ENCODE peak calls at places on chromosome 19, in eight cellular contexts. F is AG09309, Y is cardiac fibroblast, V is neural progenitor cell, G is adrenal gland, K is heart right ventricle, N is HepG2, H is endodermal cell. P is an unnamed sample.

GRCh38 chr19:42505066-42505465 is 23.2 kb downstream of the CEACAM1 start:
- DNase-seq in F (no peak), Y (no peak), V (no peak), G (no peak), K (no peak), N (no peak), H (no peak), P (no peak)

GRCh38 chr19:33519416-33519815 is 2.2 kb downstream of the PEPD start:
- DNase-seq in F (no peak), Y (no peak), V (no peak), G (no peak), K (no peak), N (no peak), H (no peak), P (no peak)

GRCh38 chr19:33387351-33388230 is 14.1 kb downstream of the CEBPG start:
- DNase-seq in F (no peak), Y (no peak), V (no peak), G (no peak), K (no peak), N (no peak), H (no peak), P (no peak)

GRCh38 chr19:38977445-38978314 is 2.1 kb upstream of the FBXO17 start:
- DNase-seq in F (no peak), Y (peak), V (no peak), G (no peak), K (no peak), N (no peak), H (no peak), P (no peak)

GRCh38 chr19:15297416-15298224 is 34.7 kb downstream of the BRD4 start:
- DNase-seq in F (peak), Y (peak), V (no peak), G (no peak), K (no peak), N (peak), H (no peak), P (no peak)

GRCh38 chr19:33278403-33279269 is 23.7 kb downstream of the CEBPA start:
- DNase-seq in F (no peak), Y (no peak), V (no peak), G (no peak), K (no peak), N (peak), H (no peak), P (no peak)

GRCh38 chr19:47798904-47799266 is 5.5 kb downstream of the TPRX1 start:
- DNase-seq in F (no peak), Y (no peak), V (no peak), G (no peak), K (no peak), N (no peak), H (no peak), P (no peak)

GRCh38 chr19:7983995-7984837 is 21.2 kb downstream of the ELAVL1 start:
- DNase-seq in F (no peak), Y (no peak), V (no peak), G (no peak), K (no peak), N (no peak), H (no peak), P (no peak)

GRCh38 chr19:4399871-4400768 is at the start of gene SH3GL1:
- DNase-seq in F (peak), Y (peak), V (peak), G (peak), K (peak), N (peak), H (peak), P (peak)

GRCh38 chr19:5936308-5936980 is 22.4 kb downstream of the CAPS start:
- DNase-seq in F (no peak), Y (no peak), V (no peak), G (no peak), K (no peak), N (no peak), H (no peak), P (no peak)

GRCh38 chr19:4916292-4917082 is 7.2 kb downstream of the UHRF1 start:
- DNase-seq in F (no peak), Y (no peak), V (no peak), G (no peak), K (no peak), N (no peak), H (no peak), P (no peak)

GRCh38 chr19:7687177-7687576 is 6.5 kb downstream of the TRAPPC5 start:
- DNase-seq in F (no peak), Y (no peak), V (no peak), G (no peak), K (no peak), N (no peak), H (no peak), P (no peak)

GRCh38 chr19:46660008-46660517 is 919 bp downstream of the DACT3 start:
- DNase-seq in F (no peak), Y (peak), V (peak), G (no peak), K (peak), N (no peak), H (peak), P (no peak)

GRCh38 chr19:35254341-35255297 is 5.8 kb downstream of the LSR start:
- DNase-seq in F (no peak), Y (no peak), V (no peak), G (no peak), K (no peak), N (no peak), H (no peak), P (no peak)

GRCh38 chr19:18468517-18468916 is 30.6 kb upstream of the ISYNA1 start:
- DNase-seq in F (no peak), Y (no peak), V (no peak), G (no peak), K (no peak), N (no peak), H (no peak), P (no peak)

GRCh38 chr19:6480843-6481415 is 658 bp downstream of the DENND1C start:
- DNase-seq in F (no peak), Y (no peak), V (no peak), G (no peak), K (no peak), N (no peak), H (no peak), P (no peak)

GRCh38 chr19:39082745-39083598 is 1.2 kb upstream of the ACP7 start:
- DNase-seq in F (no peak), Y (no peak), V (no peak), G (no peak), K (no peak), N (no peak), H (no peak), P (peak)

GRCh38 chr19:49256691-49257090 is 68.3 kb downstream of the SLC6A16 start:
- DNase-seq in F (no peak), Y (no peak), V (no peak), G (no peak), K (no peak), N (no peak), H (no peak), P (no peak)

GRCh38 chr19:47247308-47247990 is 8.9 kb upstream of the CCDC9 start:
- DNase-seq in F (no peak), Y (peak), V (peak), G (peak), K (peak), N (peak), H (peak), P (peak)

GRCh38 chr19:58182989-58183821 is at the start of gene ZNF274:
- DNase-seq in F (peak), Y (peak), V (peak), G (peak), K (peak), N (peak), H (peak), P (peak)

GRCh38 chr19:50512999-50513745 is 541 bp downstream of the ASPDH start:
- DNase-seq in F (no peak), Y (no peak), V (no peak), G (no peak), K (no peak), N (no peak), H (peak), P (no peak)

GRCh38 chr19:58558066-58558622 is at the start of gene UBE2M:
- DNase-seq in F (no peak), Y (no peak), V (no peak), G (peak), K (peak), N (no peak), H (peak), P (no peak)

GRCh38 chr19:11227201-11227886 is 12.1 kb upstream of the ANGPTL8 start:
- DNase-seq in F (no peak), Y (no peak), V (peak), G (no peak), K (no peak), N (peak), H (peak), P (no peak)

GRCh38 chr19:15144046-15144646 is 36.9 kb downstream of the SYDE1 start:
- DNase-seq in F (no peak), Y (no peak), V (no peak), G (no peak), K (no peak), N (no peak), H (peak), P (no peak)

DNA sequence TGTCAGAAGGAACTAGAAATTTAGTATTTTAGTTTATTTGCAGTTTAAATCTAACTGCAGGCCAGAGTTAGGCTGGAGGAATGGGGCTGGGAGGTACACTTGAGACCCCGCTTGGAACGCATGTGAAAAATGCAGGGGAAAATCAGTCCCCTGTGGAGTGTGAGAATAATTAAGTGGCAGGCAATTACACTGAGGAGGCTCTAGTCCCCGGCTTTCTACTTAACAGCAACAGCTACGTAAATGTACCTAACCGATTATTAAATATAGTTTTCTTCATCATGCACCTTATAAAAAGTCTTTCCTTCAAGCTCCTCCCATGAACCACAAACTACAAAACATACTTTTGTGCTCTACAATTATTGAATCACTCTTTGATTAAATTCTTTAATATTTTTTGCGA is 808 bp downstream of the ZNF708 start:
- DNase-seq in F (no peak), Y (no peak), V (peak), G (no peak), K (no peak), N (peak), H (peak), P (no peak)
- TF ChIP-seq CTCF in F (no peak), Y (no peak), V (no peak), G (no peak), K (no peak), N (no peak), H (no peak), P (no peak)

GRCh38 chr19:17079710-17080440 is 4.3 kb downstream of the MYO9B start:
- DNase-seq in F (peak), Y (peak), V (peak), G (peak), K (peak), N (peak), H (no peak), P (no peak)
- TF ChIP-seq CTCF in F (peak), Y (peak), V (no peak), G (peak), K (peak), N (peak), H (no peak), P (no peak)

DNA sequence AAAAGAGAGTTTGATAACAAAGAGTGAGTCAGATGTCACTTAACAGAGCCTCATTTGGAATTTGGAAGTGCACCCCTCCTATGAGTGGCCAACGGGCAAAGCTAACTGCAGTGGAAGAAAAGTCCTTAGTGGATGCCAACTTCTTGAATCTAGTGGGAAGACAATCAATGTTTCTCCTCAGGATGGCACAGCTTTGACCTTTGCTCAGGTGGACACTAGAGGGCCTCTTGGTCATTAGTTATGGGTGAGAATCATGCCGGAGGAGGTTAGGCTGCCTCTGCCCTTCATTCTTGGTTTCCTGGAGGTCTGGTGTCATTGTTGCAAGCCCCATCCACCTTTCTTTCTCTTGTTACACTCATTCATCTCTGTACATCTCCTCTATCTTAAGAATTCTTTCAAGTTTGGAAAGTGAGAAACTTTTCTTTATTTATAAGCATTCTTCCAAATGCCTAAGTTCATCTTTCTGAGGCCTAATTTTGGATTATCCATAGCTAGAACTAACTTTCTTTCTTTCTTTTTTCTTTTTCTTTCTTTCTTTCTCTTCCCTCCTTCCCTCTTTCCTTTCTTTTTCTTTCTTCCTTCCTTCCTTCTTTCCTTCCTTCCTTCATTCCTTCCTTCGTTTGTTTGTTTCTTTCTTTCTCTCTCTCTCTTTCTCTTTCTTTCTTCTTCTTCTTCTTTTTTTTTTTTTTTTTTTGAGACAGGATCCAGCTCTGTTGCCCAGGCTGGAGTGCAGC is 327.2 kb upstream of the TSHZ3 start:
- DNase-seq in F (no peak), Y (peak), V (peak), G (peak), K (no peak), N (no peak), H (peak), P (peak)
- TF ChIP-seq CTCF in F (no peak), Y (no peak), V (peak), G (peak), K (peak), N (peak), H (peak), P (peak)

DNA sequence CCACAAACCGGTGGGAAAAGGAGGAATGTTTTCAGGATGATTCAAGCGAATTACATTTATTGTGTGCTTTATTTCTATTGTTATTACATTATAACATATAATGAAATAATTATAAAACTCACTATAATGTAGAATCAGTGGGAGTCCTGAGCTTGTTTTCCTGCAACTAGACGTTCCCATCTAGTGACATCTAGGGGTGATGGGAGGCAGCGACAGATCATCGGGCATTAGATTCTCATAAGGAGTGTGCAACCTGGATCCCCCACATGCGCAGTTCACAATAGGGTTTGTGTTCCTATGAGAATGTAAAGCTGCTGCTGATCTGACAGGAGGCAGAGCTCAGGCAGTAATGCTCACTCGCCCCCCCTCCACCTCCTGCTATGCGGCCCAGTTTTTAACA is 54.5 kb downstream of the SPTBN4 start:
- DNase-seq in F (peak), Y (peak), V (no peak), G (no peak), K (no peak), N (peak), H (no peak), P (no peak)
- TF ChIP-seq CTCF in F (peak), Y (peak), V (peak), G (no peak), K (peak), N (peak), H (peak), P (no peak)

DNA sequence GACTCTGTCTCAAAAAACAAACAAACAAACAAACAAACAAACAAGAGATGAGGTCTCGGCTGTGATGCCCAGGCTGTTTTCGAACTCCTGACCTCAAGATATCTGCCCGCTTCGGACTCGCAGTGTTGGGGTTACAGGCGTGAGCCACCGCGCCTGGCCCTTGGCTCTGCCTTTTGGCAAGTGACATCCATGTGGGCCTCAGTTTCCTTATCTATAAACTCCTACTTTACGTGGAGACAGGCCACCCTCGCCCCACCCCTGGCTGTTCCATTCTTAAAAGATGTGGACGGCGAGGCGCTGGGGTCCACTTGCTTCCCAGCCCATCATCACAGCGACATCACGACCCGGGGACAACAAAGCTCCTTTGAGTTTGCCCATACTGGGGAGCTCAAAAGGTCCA is 1.7 kb downstream of the TSSK6 start:
- DNase-seq in F (no peak), Y (no peak), V (no peak), G (no peak), K (no peak), N (no peak), H (no peak), P (no peak)
- TF ChIP-seq CTCF in F (no peak), Y (no peak), V (no peak), G (no peak), K (no peak), N (no peak), H (no peak), P (no peak)

GRCh38 chr19:54430306-54431254 is 15.3 kb downstream of the TTYH1 start:
- DNase-seq in F (no peak), Y (peak), V (peak), G (peak), K (peak), N (no peak), H (peak), P (peak)
- TF ChIP-seq CTCF in F (no peak), Y (no peak), V (peak), G (peak), K (peak), N (peak), H (peak), P (no peak)

GRCh38 chr19:1833540-1833939 is 14.7 kb downstream of the REXO1 start:
- DNase-seq in F (no peak), Y (no peak), V (no peak), G (peak), K (no peak), N (no peak), H (no peak), P (no peak)
- TF ChIP-seq CTCF in F (no peak), Y (no peak), V (no peak), G (no peak), K (no peak), N (no peak), H (no peak), P (no peak)

GRCh38 chr19:45078390-45079062 is 534 bp upstream of the GEMIN7 start:
- DNase-seq in F (no peak), Y (no peak), V (no peak), G (no peak), K (no peak), N (no peak), H (no peak), P (no peak)

GRCh38 chr19:45079911-45080469 is 930 bp downstream of the GEMIN7 start:
- DNase-seq in F (no peak), Y (no peak), V (peak), G (no peak), K (no peak), N (no peak), H (peak), P (no peak)

GRCh38 chr19:45082170-45082569 is 3.1 kb downstream of the GEMIN7 start:
- DNase-seq in F (no peak), Y (no peak), V (no peak), G (no peak), K (no peak), N (no peak), H (no peak), P (no peak)

GRCh38 chr19:45076851-45077730 is 813 bp upstream of the ZNF296 start:
- DNase-seq in F (no peak), Y (no peak), V (no peak), G (no peak), K (no peak), N (no peak), H (no peak), P (no peak)

GRCh38 chr19:45079063-45079910 is at the start of gene GEMIN7:
- DNase-seq in F (no peak), Y (peak), V (peak), G (peak), K (peak), N (peak), H (peak), P (peak)
- TF ChIP-seq CTCF in F (no peak), Y (no peak), V (peak), G (no peak), K (peak), N (peak), H (peak), P (no peak)

DNA sequence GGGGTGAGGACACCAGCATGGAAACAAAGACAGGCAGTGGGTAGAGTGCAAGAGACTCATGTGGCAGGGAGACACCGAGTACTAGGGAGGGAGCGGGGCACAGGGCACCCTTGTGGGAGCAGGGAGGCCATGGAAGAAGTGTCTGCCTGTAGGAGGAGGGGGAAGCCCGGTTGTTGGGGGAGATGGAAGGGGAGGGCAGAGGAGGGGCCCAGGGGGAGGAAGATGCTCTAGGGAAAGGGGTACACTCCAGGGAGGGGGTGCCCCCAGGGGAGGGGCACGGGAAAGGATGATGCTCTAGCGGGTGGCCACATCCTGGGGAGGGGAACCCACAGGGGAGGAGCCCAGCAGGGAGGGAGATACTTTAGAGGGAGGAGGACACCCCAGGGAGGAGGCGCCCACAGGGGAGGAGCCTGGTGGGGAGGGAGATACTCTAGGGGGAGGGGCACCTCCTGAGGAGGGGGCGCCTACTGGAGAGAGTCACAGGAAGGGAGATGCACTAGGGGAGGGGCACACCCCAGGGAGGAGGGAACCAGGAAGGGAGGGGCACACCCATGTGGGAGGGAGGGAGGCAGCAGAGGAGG is 24.9 kb downstream of the CPAMD8 start:
- DNase-seq in F (no peak), Y (no peak), V (no peak), G (no peak), K (no peak), N (no peak), H (peak), P (no peak)
- TF ChIP-seq CTCF in F (no peak), Y (no peak), V (no peak), G (no peak), K (no peak), N (no peak), H (no peak), P (no peak)

GRCh38 chr19:41363371-41363752 is 587 bp downstream of the B9D2 start:
- DNase-seq in F (no peak), Y (no peak), V (no peak), G (no peak), K (no peak), N (no peak), H (no peak), P (no peak)

GRCh38 chr19:41363753-41364545 is at the start of gene B9D2:
- DNase-seq in F (peak), Y (peak), V (peak), G (peak), K (peak), N (peak), H (peak), P (peak)

GRCh38 chr19:41364546-41365391 is 820 bp upstream of the B9D2 start:
- DNase-seq in F (no peak), Y (no peak), V (no peak), G (peak), K (no peak), N (no peak), H (no peak), P (no peak)

GRCh38 chr19:41367848-41368301 is 3.9 kb upstream of the B9D2 start:
- DNase-seq in F (peak), Y (peak), V (no peak), G (peak), K (no peak), N (no peak), H (no peak), P (no peak)

DNA sequence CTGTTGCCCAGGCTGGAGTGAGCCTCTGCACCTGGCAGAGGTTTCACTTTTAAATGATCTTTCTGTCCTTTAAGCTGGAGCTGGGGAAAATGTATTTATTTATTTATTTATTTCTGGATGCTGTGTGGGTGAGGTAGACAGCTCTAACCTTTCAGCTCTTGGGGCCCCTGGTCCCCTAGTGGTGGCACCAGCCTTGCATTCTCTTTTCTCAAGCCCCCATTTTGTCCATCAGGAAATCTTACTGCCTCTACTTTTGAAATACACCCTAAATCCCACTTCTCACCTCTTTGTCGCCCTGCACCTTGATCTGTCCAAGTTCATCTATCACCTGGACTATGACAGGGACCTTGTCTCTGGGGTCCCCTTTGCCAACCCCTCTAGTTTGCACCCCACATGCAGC is 2.1 kb upstream of the B9D2 start:
- DNase-seq in F (no peak), Y (no peak), V (no peak), G (no peak), K (no peak), N (no peak), H (peak), P (no peak)
- TF ChIP-seq CTCF in F (peak), Y (peak), V (peak), G (peak), K (no peak), N (no peak), H (peak), P (peak)

P was measured in endothelial cell.